ENCODE peak calls at places on chromosomes 2 and 18, in four cellular contexts. One of them, this sample, is unnamed.

GRCh38 chr18:49006641-49007136 is 55.9 kb upstream of the SMAD7 start:
- DNase-seq in left lobe of liver: no peak
- DNase-seq in HFF-Myc: no peak
- DNase-seq in islet precursor cell: peak
- DNase-seq in this sample: no peak

GRCh38 chr2:67854798-67855197 is 208.0 kb downstream of the C1D start:
- DNase-seq in islet precursor cell: no peak
- DNase-seq in left lobe of liver: no peak
- DNase-seq in HFF-Myc: no peak
- DNase-seq in this sample: no peak

GRCh38 chr2:6780765-6781274 is 84.9 kb downstream of the CMPK2 start:
- DNase-seq in HFF-Myc: peak
- DNase-seq in islet precursor cell: no peak
- DNase-seq in left lobe of liver: no peak
- DNase-seq in this sample: no peak

GRCh38 chr18:49025767-49026500 is 75.2 kb upstream of the SMAD7 start:
- DNase-seq in HFF-Myc: no peak
- DNase-seq in islet precursor cell: peak
- DNase-seq in left lobe of liver: no peak
- DNase-seq in this sample: no peak

GRCh38 chr2:168116448-168116847 is 130.9 kb downstream of the STK39 start:
- DNase-seq in HFF-Myc: no peak
- DNase-seq in left lobe of liver: no peak
- DNase-seq in islet precursor cell: peak
- DNase-seq in this sample: no peak

GRCh38 chr2:30218814-30219213 is 12.5 kb upstream of the LBH start:
- DNase-seq in islet precursor cell: peak
- DNase-seq in left lobe of liver: no peak
- DNase-seq in HFF-Myc: no peak
- DNase-seq in this sample: no peak

GRCh38 chr2:38377501-38378258 is 607 bp upstream of the ATL2 start:
- DNase-seq in left lobe of liver: no peak
- DNase-seq in HFF-Myc: peak
- DNase-seq in islet precursor cell: peak
- DNase-seq in this sample: peak

GRCh38 chr2:42046819-42047487 is 868 bp upstream of the PKDCC start:
- DNase-seq in islet precursor cell: peak
- DNase-seq in HFF-Myc: no peak
- DNase-seq in left lobe of liver: peak
- DNase-seq in this sample: no peak

GRCh38 chr2:178479758-178480226 is 465 bp upstream of the PLEKHA3 start:
- DNase-seq in islet precursor cell: no peak
- DNase-seq in left lobe of liver: no peak
- DNase-seq in HFF-Myc: no peak
- DNase-seq in this sample: no peak

GRCh38 chr18:62585274-62586147 is 62.7 kb downstream of the ZCCHC2 start:
- DNase-seq in HFF-Myc: no peak
- DNase-seq in islet precursor cell: no peak
- DNase-seq in left lobe of liver: no peak
- DNase-seq in this sample: no peak

GRCh38 chr2:1617425-1618021 is 126.8 kb downstream of the PXDN start:
- DNase-seq in HFF-Myc: no peak
- DNase-seq in left lobe of liver: no peak
- DNase-seq in islet precursor cell: peak
- DNase-seq in this sample: no peak

GRCh38 chr2:101991731-101992145 is at the start of gene IL1R2:
- DNase-seq in left lobe of liver: no peak
- DNase-seq in islet precursor cell: no peak
- DNase-seq in HFF-Myc: no peak
- DNase-seq in this sample: no peak

GRCh38 chr2:101732199-101732598 is 34.7 kb downstream of the MAP4K4 start:
- DNase-seq in islet precursor cell: no peak
- DNase-seq in HFF-Myc: no peak
- DNase-seq in left lobe of liver: no peak
- DNase-seq in this sample: no peak

GRCh38 chr2:204749319-204749718 is 204.0 kb downstream of the PARD3B start:
- DNase-seq in left lobe of liver: no peak
- DNase-seq in islet precursor cell: no peak
- DNase-seq in HFF-Myc: no peak
- DNase-seq in this sample: peak

GRCh38 chr2:54499666-54500065 is 43.5 kb downstream of the SPTBN1 start:
- DNase-seq in left lobe of liver: no peak
- DNase-seq in HFF-Myc: peak
- DNase-seq in islet precursor cell: no peak
- DNase-seq in this sample: no peak

GRCh38 chr2:183093857-183094657 is 15.5 kb downstream of the DUSP19 start:
- DNase-seq in left lobe of liver: no peak
- DNase-seq in HFF-Myc: no peak
- DNase-seq in islet precursor cell: no peak
- DNase-seq in this sample: peak

GRCh38 chr2:207501797-207502196 is 28.0 kb upstream of the CREB1 start:
- DNase-seq in HFF-Myc: no peak
- DNase-seq in islet precursor cell: no peak
- DNase-seq in left lobe of liver: no peak
- DNase-seq in this sample: no peak

GRCh38 chr2:18247282-18248110 is 313.0 kb downstream of the RDH14 start:
- DNase-seq in HFF-Myc: no peak
- DNase-seq in left lobe of liver: no peak
- DNase-seq in islet precursor cell: no peak
- DNase-seq in this sample: no peak

GRCh38 chr2:74571058-74571457 is 16.5 kb downstream of the DOK1 start:
- DNase-seq in left lobe of liver: no peak
- DNase-seq in HFF-Myc: no peak
- DNase-seq in islet precursor cell: no peak
- DNase-seq in this sample: no peak

GRCh38 chr18:58269931-58270330 is 225.9 kb downstream of the NEDD4L start:
- DNase-seq in HFF-Myc: no peak
- DNase-seq in islet precursor cell: no peak
- DNase-seq in left lobe of liver: no peak
- DNase-seq in this sample: peak

GRCh38 chr2:235149240-235149641 is 197.4 kb downstream of the SH3BP4 start:
- DNase-seq in islet precursor cell: no peak
- DNase-seq in HFF-Myc: no peak
- DNase-seq in left lobe of liver: no peak
- DNase-seq in this sample: no peak

GRCh38 chr18:63155169-63155852 is 164.3 kb downstream of the BCL2 start:
- DNase-seq in islet precursor cell: peak
- DNase-seq in left lobe of liver: peak
- DNase-seq in HFF-Myc: no peak
- DNase-seq in this sample: no peak

GRCh38 chr18:8942021-8942908 is 160.2 kb upstream of the NDUFV2 start:
- DNase-seq in HFF-Myc: no peak
- DNase-seq in left lobe of liver: no peak
- DNase-seq in islet precursor cell: no peak
- DNase-seq in this sample: no peak

GRCh38 chr2:171347158-171347557 is 86.6 kb downstream of the METTL8 start:
- DNase-seq in left lobe of liver: no peak
- DNase-seq in islet precursor cell: no peak
- DNase-seq in HFF-Myc: no peak
- DNase-seq in this sample: no peak

GRCh38 chr2:209458018-209458979 is 34.5 kb downstream of the MAP2 start:
- DNase-seq in islet precursor cell: no peak
- DNase-seq in HFF-Myc: no peak
- DNase-seq in left lobe of liver: no peak
- DNase-seq in this sample: no peak

GRCh38 chr2:55112229-55113016 is 62.2 kb upstream of the RTN4 start:
- DNase-seq in HFF-Myc: no peak
- DNase-seq in left lobe of liver: no peak
- DNase-seq in islet precursor cell: peak
- DNase-seq in this sample: no peak

GRCh38 chr2:62884086-62884485 is 166.5 kb upstream of the OTX1 start:
- DNase-seq in islet precursor cell: no peak
- DNase-seq in HFF-Myc: no peak
- DNase-seq in left lobe of liver: no peak
- DNase-seq in this sample: no peak

GRCh38 chr2:37389984-37390765 is 45.7 kb downstream of the QPCT start:
- DNase-seq in islet precursor cell: peak
- DNase-seq in HFF-Myc: peak
- DNase-seq in left lobe of liver: no peak
- DNase-seq in this sample: peak

GRCh38 chr18:24922491-24922890 is 429.5 kb downstream of the ZNF521 start:
- DNase-seq in left lobe of liver: no peak
- DNase-seq in HFF-Myc: no peak
- DNase-seq in islet precursor cell: no peak
- DNase-seq in this sample: no peak

GRCh38 chr2:12816379-12817306 is 99.9 kb downstream of the TRIB2 start:
- DNase-seq in HFF-Myc: no peak
- DNase-seq in islet precursor cell: peak
- DNase-seq in left lobe of liver: no peak
- DNase-seq in this sample: peak

GRCh38 chr18:62486290-62486964 is 36.4 kb upstream of the ZCCHC2 start:
- DNase-seq in left lobe of liver: no peak
- DNase-seq in islet precursor cell: peak
- DNase-seq in HFF-Myc: no peak
- DNase-seq in this sample: peak

GRCh38 chr18:9827856-9828793 is 57.6 kb upstream of the TXNDC2 start:
- DNase-seq in islet precursor cell: no peak
- DNase-seq in HFF-Myc: peak
- DNase-seq in left lobe of liver: no peak
- DNase-seq in this sample: peak

GRCh38 chr2:182359027-182360011 is 67.5 kb downstream of the PDE1A start:
- DNase-seq in islet precursor cell: no peak
- DNase-seq in left lobe of liver: no peak
- DNase-seq in HFF-Myc: no peak
- DNase-seq in this sample: no peak

GRCh38 chr2:2729246-2729645 is 398.2 kb upstream of the MYT1L start:
- DNase-seq in HFF-Myc: no peak
- DNase-seq in islet precursor cell: no peak
- DNase-seq in left lobe of liver: no peak
- DNase-seq in this sample: no peak

GRCh38 chr2:165369131-165369935 is 100.2 kb upstream of the CSRNP3 start:
- DNase-seq in islet precursor cell: no peak
- DNase-seq in left lobe of liver: no peak
- DNase-seq in HFF-Myc: no peak
- DNase-seq in this sample: no peak

GRCh38 chr2:227238242-227239237 is 74.1 kb downstream of the COL4A3 start:
- DNase-seq in islet precursor cell: peak
- DNase-seq in HFF-Myc: peak
- DNase-seq in left lobe of liver: peak
- DNase-seq in this sample: peak

GRCh38 chr2:157443795-157444642 is at the start of gene CYTIP:
- DNase-seq in HFF-Myc: no peak
- DNase-seq in left lobe of liver: no peak
- DNase-seq in islet precursor cell: no peak
- DNase-seq in this sample: no peak

This sample was measured in kidney glomerular epithelial cell.